ENCODE peak calls at places on chromosomes 6 and 20, in six cellular contexts. One of them, this sample, is unnamed.

GRCh38 chr6:105835373-105835772 is 250.8 kb upstream of the PRDM1 start:
- DNase-seq in GM12892: no peak
- DNase-seq in K562: peak
- DNase-seq in H1: peak
- DNase-seq in GM12878: no peak
- DNase-seq in HepG2: peak
- DNase-seq in this sample: no peak

GRCh38 chr6:33112148-33112547 is 36.4 kb downstream of the HLA-DPB1 start:
- DNase-seq in GM12892: peak
- DNase-seq in K562: peak
- DNase-seq in H1: no peak
- DNase-seq in GM12878: peak
- DNase-seq in HepG2: peak
- DNase-seq in this sample: peak

GRCh38 chr6:44002071-44002590 is 125.1 kb downstream of the MRPL14 start:
- DNase-seq in GM12892: no peak
- DNase-seq in K562: no peak
- DNase-seq in H1: peak
- DNase-seq in GM12878: no peak
- DNase-seq in HepG2: peak
- DNase-seq in this sample: peak

GRCh38 chr20:34528921-34529297 is 12.7 kb downstream of the DYNLRB1 start:
- DNase-seq in GM12892: no peak
- DNase-seq in K562: no peak
- DNase-seq in H1: no peak
- DNase-seq in GM12878: no peak
- DNase-seq in HepG2: no peak
- DNase-seq in this sample: no peak

GRCh38 chr20:37615507-37616425 is 78.1 kb upstream of the CTNNBL1 start:
- DNase-seq in GM12892: no peak
- DNase-seq in K562: peak
- DNase-seq in H1: peak
- DNase-seq in GM12878: no peak
- DNase-seq in HepG2: peak
- DNase-seq in this sample: peak

GRCh38 chr20:54633374-54633773 is 158.0 kb downstream of the DOK5 start:
- DNase-seq in GM12892: no peak
- DNase-seq in K562: no peak
- DNase-seq in H1: no peak
- DNase-seq in GM12878: peak
- DNase-seq in HepG2: no peak
- DNase-seq in this sample: no peak

GRCh38 chr6:160431791-160432404 is 83.7 kb downstream of the SLC22A3 start:
- DNase-seq in GM12892: no peak
- DNase-seq in K562: peak
- DNase-seq in H1: no peak
- DNase-seq in GM12878: no peak
- DNase-seq in HepG2: no peak
- DNase-seq in this sample: no peak

GRCh38 chr6:40414617-40415016 is 172.5 kb downstream of the LRFN2 start:
- DNase-seq in GM12892: no peak
- DNase-seq in K562: peak
- DNase-seq in H1: no peak
- DNase-seq in GM12878: no peak
- DNase-seq in HepG2: no peak
- DNase-seq in this sample: no peak

GRCh38 chr6:101083533-101084172 is 202.5 kb upstream of the ASCC3 start:
- DNase-seq in GM12892: no peak
- DNase-seq in K562: no peak
- DNase-seq in H1: no peak
- DNase-seq in GM12878: no peak
- DNase-seq in HepG2: peak
- DNase-seq in this sample: no peak

GRCh38 chr20:36407196-36407733 is 101.1 kb downstream of the DLGAP4 start:
- DNase-seq in GM12892: no peak
- DNase-seq in K562: no peak
- DNase-seq in H1: no peak
- DNase-seq in GM12878: no peak
- DNase-seq in HepG2: no peak
- DNase-seq in this sample: no peak

GRCh38 chr20:24100370-24101011 is 111.9 kb upstream of the GGTLC1 start:
- DNase-seq in GM12892: no peak
- DNase-seq in K562: peak
- DNase-seq in H1: no peak
- DNase-seq in GM12878: no peak
- DNase-seq in HepG2: peak
- DNase-seq in this sample: peak

GRCh38 chr20:39853664-39854063 is 835.4 kb downstream of the MAFB start:
- DNase-seq in GM12892: no peak
- DNase-seq in K562: no peak
- DNase-seq in H1: peak
- DNase-seq in GM12878: peak
- DNase-seq in HepG2: no peak
- DNase-seq in this sample: no peak

GRCh38 chr20:62777528-62777830 is 18.8 kb upstream of the MRGBP start:
- DNase-seq in GM12892: no peak
- DNase-seq in K562: no peak
- DNase-seq in H1: no peak
- DNase-seq in GM12878: no peak
- DNase-seq in HepG2: no peak
- DNase-seq in this sample: no peak

GRCh38 chr6:12911387-12911960 is 194.9 kb downstream of the PHACTR1 start:
- DNase-seq in GM12892: no peak
- DNase-seq in K562: peak
- DNase-seq in H1: no peak
- DNase-seq in GM12878: no peak
- DNase-seq in HepG2: peak
- DNase-seq in this sample: no peak

GRCh38 chr6:166825553-166826145 is 130.7 kb downstream of the RNASET2 start:
- DNase-seq in GM12892: no peak
- DNase-seq in K562: no peak
- DNase-seq in H1: no peak
- DNase-seq in GM12878: no peak
- DNase-seq in HepG2: no peak
- DNase-seq in this sample: no peak

GRCh38 chr6:17932362-17932852 is 55.0 kb downstream of the KIF13A start:
- DNase-seq in GM12892: no peak
- DNase-seq in K562: no peak
- DNase-seq in H1: no peak
- DNase-seq in GM12878: no peak
- DNase-seq in HepG2: peak
- DNase-seq in this sample: no peak

GRCh38 chr6:91717094-91717493 is 1130.2 kb upstream of the MAP3K7 start:
- DNase-seq in GM12892: no peak
- DNase-seq in K562: no peak
- DNase-seq in H1: no peak
- DNase-seq in GM12878: no peak
- DNase-seq in HepG2: no peak
- DNase-seq in this sample: no peak

GRCh38 chr6:57021086-57021720 is 25.3 kb upstream of the KIAA1586 start:
- DNase-seq in GM12892: no peak
- DNase-seq in K562: peak
- DNase-seq in H1: no peak
- DNase-seq in GM12878: no peak
- DNase-seq in HepG2: peak
- DNase-seq in this sample: peak

GRCh38 chr6:109059591-109060021 is 35.0 kb downstream of the SESN1 start:
- DNase-seq in GM12892: no peak
- DNase-seq in K562: no peak
- DNase-seq in H1: no peak
- DNase-seq in GM12878: no peak
- DNase-seq in HepG2: no peak
- DNase-seq in this sample: no peak

GRCh38 chr6:112253505-112253841 is 894 bp downstream of the LAMA4 start:
- DNase-seq in GM12892: no peak
- DNase-seq in K562: no peak
- DNase-seq in H1: no peak
- DNase-seq in GM12878: no peak
- DNase-seq in HepG2: no peak
- DNase-seq in this sample: no peak

GRCh38 chr6:107679457-107679856 is 144.7 kb downstream of the SCML4 start:
- DNase-seq in GM12892: no peak
- DNase-seq in K562: peak
- DNase-seq in H1: no peak
- DNase-seq in GM12878: no peak
- DNase-seq in HepG2: no peak
- DNase-seq in this sample: no peak

GRCh38 chr6:111605100-111605748 is 454 bp downstream of the TRAF3IP2 start:
- DNase-seq in GM12892: peak
- DNase-seq in K562: peak
- DNase-seq in H1: peak
- DNase-seq in GM12878: no peak
- DNase-seq in HepG2: no peak
- DNase-seq in this sample: peak

GRCh38 chr6:56842602-56843475 is 112.1 kb upstream of the BEND6 start:
- DNase-seq in GM12892: peak
- DNase-seq in K562: no peak
- DNase-seq in H1: no peak
- DNase-seq in GM12878: no peak
- DNase-seq in HepG2: no peak
- DNase-seq in this sample: peak

GRCh38 chr20:540391-541201 is 3.0 kb downstream of the CSNK2A1 start:
- DNase-seq in GM12892: no peak
- DNase-seq in K562: no peak
- DNase-seq in H1: no peak
- DNase-seq in GM12878: no peak
- DNase-seq in HepG2: peak
- DNase-seq in this sample: no peak

GRCh38 chr20:544153-544725 is 649 bp upstream of the CSNK2A1 start:
- DNase-seq in GM12892: no peak
- DNase-seq in K562: no peak
- DNase-seq in H1: no peak
- DNase-seq in GM12878: no peak
- DNase-seq in HepG2: no peak
- DNase-seq in this sample: no peak

GRCh38 chr20:543369-544152 is at the start of gene CSNK2A1:
- DNase-seq in GM12892: peak
- DNase-seq in K562: peak
- DNase-seq in H1: peak
- DNase-seq in GM12878: peak
- DNase-seq in HepG2: peak
- DNase-seq in this sample: peak

GRCh38 chr20:539848-540247 is 3.7 kb downstream of the CSNK2A1 start:
- DNase-seq in GM12892: no peak
- DNase-seq in K562: peak
- DNase-seq in H1: no peak
- DNase-seq in GM12878: no peak
- DNase-seq in HepG2: peak
- DNase-seq in this sample: no peak

GRCh38 chr20:542777-543368 is 717 bp downstream of the CSNK2A1 start:
- DNase-seq in GM12892: peak
- DNase-seq in K562: no peak
- DNase-seq in H1: no peak
- DNase-seq in GM12878: no peak
- DNase-seq in HepG2: no peak
- DNase-seq in this sample: peak
- TF ChIP-seq TAF1 in GM12892: no peak
- TF ChIP-seq TAF1 in K562: no peak
- TF ChIP-seq TAF1 in H1: no peak
- TF ChIP-seq TAF1 in GM12878: no peak
- TF ChIP-seq TAF1 in HepG2: no peak
- TF ChIP-seq TAF1 in this sample: no peak

GRCh38 chr6:120774275-120774674 is 560.0 kb downstream of the TBC1D32 start:
- DNase-seq in GM12892: no peak
- DNase-seq in K562: no peak
- DNase-seq in H1: no peak
- DNase-seq in GM12878: no peak
- DNase-seq in HepG2: no peak
- DNase-seq in this sample: no peak
- TF ChIP-seq POLR2A in GM12892: no peak
- TF ChIP-seq POLR2A in K562: no peak
- TF ChIP-seq POLR2A in H1: no peak
- TF ChIP-seq POLR2A in GM12878: no peak
- TF ChIP-seq POLR2A in HepG2: no peak
- TF ChIP-seq POLR2A in this sample: no peak

GRCh38 chr6:84791233-84791632 is 26.8 kb upstream of the TBX18 start:
- DNase-seq in GM12892: no peak
- DNase-seq in K562: peak
- DNase-seq in H1: no peak
- DNase-seq in GM12878: no peak
- DNase-seq in HepG2: no peak
- DNase-seq in this sample: no peak
- TF ChIP-seq TAF1 in GM12892: no peak
- TF ChIP-seq TAF1 in K562: no peak
- TF ChIP-seq TAF1 in H1: no peak
- TF ChIP-seq TAF1 in GM12878: no peak
- TF ChIP-seq TAF1 in HepG2: no peak
- TF ChIP-seq TAF1 in this sample: no peak

GRCh38 chr6:114051031-114051430 is 80.1 kb upstream of the HDAC2 start:
- DNase-seq in GM12892: no peak
- DNase-seq in K562: no peak
- DNase-seq in H1: no peak
- DNase-seq in GM12878: no peak
- DNase-seq in HepG2: no peak
- DNase-seq in this sample: no peak

GRCh38 chr6:114053791-114054190 is 82.8 kb upstream of the HDAC2 start:
- DNase-seq in GM12892: no peak
- DNase-seq in K562: no peak
- DNase-seq in H1: no peak
- DNase-seq in GM12878: no peak
- DNase-seq in HepG2: no peak
- DNase-seq in this sample: no peak

GRCh38 chr6:114055319-114055718 is 84.4 kb upstream of the HDAC2 start:
- DNase-seq in GM12892: no peak
- DNase-seq in K562: no peak
- DNase-seq in H1: no peak
- DNase-seq in GM12878: no peak
- DNase-seq in HepG2: no peak
- DNase-seq in this sample: no peak

GRCh38 chr6:114049367-114049966 is 78.5 kb upstream of the HDAC2 start:
- DNase-seq in GM12892: no peak
- DNase-seq in K562: no peak
- DNase-seq in H1: no peak
- DNase-seq in GM12878: no peak
- DNase-seq in HepG2: peak
- DNase-seq in this sample: no peak

GRCh38 chr6:114052141-114052540 is 81.2 kb upstream of the HDAC2 start:
- DNase-seq in GM12892: no peak
- DNase-seq in K562: no peak
- DNase-seq in H1: no peak
- DNase-seq in GM12878: no peak
- DNase-seq in HepG2: no peak
- DNase-seq in this sample: no peak
- TF ChIP-seq POLR2A in GM12892: no peak
- TF ChIP-seq POLR2A in K562: no peak
- TF ChIP-seq POLR2A in H1: no peak
- TF ChIP-seq POLR2A in GM12878: no peak
- TF ChIP-seq POLR2A in HepG2: no peak
- TF ChIP-seq POLR2A in this sample: no peak

GRCh38 chr6:134221250-134221649 is 96.7 kb downstream of the SGK1 start:
- DNase-seq in GM12892: no peak
- DNase-seq in K562: no peak
- DNase-seq in H1: no peak
- DNase-seq in GM12878: no peak
- DNase-seq in HepG2: no peak
- DNase-seq in this sample: no peak
- TF ChIP-seq TAF1 in GM12892: no peak
- TF ChIP-seq TAF1 in K562: no peak
- TF ChIP-seq TAF1 in H1: no peak
- TF ChIP-seq TAF1 in GM12878: no peak
- TF ChIP-seq TAF1 in HepG2: no peak
- TF ChIP-seq TAF1 in this sample: no peak